ENCODE peak calls at places on chromosome 19, in five cellular contexts. G is K562, B is GM12878, J is HepG2, R is SK-N-SH. V is an unnamed sample.

GRCh38 chr19:6259312-6259861 is 20.4 kb downstream of the MLLT1 start:
- DNase-seq in G (no peak), B (no peak), J (no peak), R (no peak), V (peak; percentile 75)

GRCh38 chr19:55250262-55251036 is 8.4 kb downstream of the PPP6R1 start:
- DNase-seq in G (no peak), B (no peak), J (no peak), R (no peak), V (no peak)

GRCh38 chr19:31759359-31759758 is 410.1 kb upstream of the TSHZ3 start:
- DNase-seq in G (no peak), B (no peak), J (no peak), R (no peak), V (no peak)

GRCh38 chr19:646798-647565 is 7.3 kb downstream of the FGF22 start:
- DNase-seq in G (peak; percentile 7), B (no peak), J (no peak), R (no peak), V (no peak)

GRCh38 chr19:29576043-29576442 is 30.0 kb upstream of the POP4 start:
- DNase-seq in G (no peak), B (no peak), J (no peak), R (no peak), V (peak; percentile 10)

GRCh38 chr19:31419871-31420430 is 70.7 kb upstream of the TSHZ3 start:
- DNase-seq in G (no peak), B (no peak), J (no peak), R (no peak), V (no peak)

GRCh38 chr19:40596608-40597328 is 4.4 kb upstream of the LTBP4 start:
- DNase-seq in G (peak; percentile 94), B (no peak), J (peak; percentile 45), R (peak; percentile 76), V (peak; percentile 59)

GRCh38 chr19:37551123-37551993 is 43.2 kb downstream of the ZNF571 start:
- DNase-seq in G (peak; percentile 64), B (no peak), J (no peak), R (peak; percentile 95), V (peak; percentile 44)

GRCh38 chr19:45883881-45884681 is 1.9 kb downstream of the IRF2BP1 start:
- DNase-seq in G (no peak), B (no peak), J (no peak), R (peak; percentile 19), V (no peak)

GRCh38 chr19:17183271-17183757 is 31.8 kb upstream of the USE1 start:
- DNase-seq in G (no peak), B (no peak), J (no peak), R (no peak), V (no peak)

GRCh38 chr19:2064788-2065524 is 13.9 kb upstream of the MKNK2 start:
- DNase-seq in G (no peak), B (no peak), J (no peak), R (no peak), V (no peak)

GRCh38 chr19:48779636-48780035 is 24.3 kb downstream of the FGF21 start:
- DNase-seq in G (peak; percentile 56), B (no peak), J (no peak), R (no peak), V (no peak)

GRCh38 chr19:50532952-50533351 is 19.2 kb upstream of the ASPDH start:
- DNase-seq in G (no peak), B (no peak), J (no peak), R (no peak), V (no peak)

GRCh38 chr19:53795019-53795418 is 29.1 kb downstream of the NLRP12 start:
- DNase-seq in G (no peak), B (no peak), J (peak; percentile 39), R (no peak), V (no peak)

GRCh38 chr19:1295169-1296012 is 9.7 kb downstream of the EFNA2 start:
- DNase-seq in G (peak; percentile 99), B (no peak), J (no peak), R (peak; percentile 97), V (no peak)

GRCh38 chr19:47660435-47660832 is 51.5 kb downstream of the BICRA start:
- DNase-seq in G (no peak), B (no peak), J (peak; percentile 87), R (no peak), V (no peak)

GRCh38 chr19:48914181-48914580 is 14.1 kb downstream of the NUCB1 start:
- DNase-seq in G (no peak), B (no peak), J (no peak), R (no peak), V (no peak)

GRCh38 chr19:47272448-47273312 is 2.0 kb upstream of the INAFM1 start:
- DNase-seq in G (peak; percentile 59), B (no peak), J (no peak), R (no peak), V (no peak)

GRCh38 chr19:10283301-10283733 is 3.4 kb upstream of the ICAM4 start:
- DNase-seq in G (peak; percentile 12), B (no peak), J (no peak), R (no peak), V (no peak)

DNA sequence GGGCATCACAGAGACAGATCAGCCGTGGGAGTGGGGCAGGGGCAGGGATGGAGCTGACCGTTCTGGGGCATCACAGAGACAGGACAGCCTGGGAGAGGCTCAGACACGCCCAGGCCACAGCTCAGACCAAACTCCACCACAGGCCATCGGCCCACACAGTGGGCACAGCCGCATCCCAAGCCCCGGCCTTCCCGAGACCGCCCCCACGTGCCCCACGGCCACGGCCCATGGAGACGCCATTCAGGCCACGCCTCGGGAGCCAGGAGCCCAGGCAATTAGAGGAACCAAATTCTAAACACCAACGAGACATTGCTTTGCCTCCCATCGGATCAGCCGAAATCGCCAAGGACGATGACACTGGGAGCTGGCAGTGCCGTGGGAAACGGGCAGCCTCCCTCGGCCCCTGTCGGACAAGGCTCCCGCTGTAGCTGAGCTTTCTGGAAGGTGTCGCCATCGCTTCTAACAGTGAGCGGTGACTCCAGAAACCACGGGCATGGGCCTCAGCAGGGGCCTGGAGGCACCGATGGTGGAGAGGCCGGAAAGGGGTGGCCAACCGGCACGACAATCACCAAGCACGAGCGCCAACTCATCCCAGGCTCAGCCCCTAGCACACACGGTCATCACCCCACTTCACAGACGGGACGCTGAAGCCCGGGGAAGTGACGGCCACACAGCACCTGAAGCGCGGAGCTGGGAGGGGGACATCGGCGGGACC is 2.4 kb downstream of the PIP5K1C start:
- DNase-seq in G (no peak), B (no peak), J (no peak), R (no peak), V (no peak)
- H3K9ac ChIP-seq in G (peak overlapping the region; percentile 38), B (no peak overlapping the region), J (no peak overlapping the region), R (no peak overlapping the region), V (no peak overlapping the region)

GRCh38 chr19:4693471-4694121 is 23.5 kb upstream of the MYDGF start:
- DNase-seq in G (no peak), B (no peak), J (no peak), R (no peak), V (no peak)

GRCh38 chr19:4691383-4691782 is 21.2 kb upstream of the MYDGF start:
- DNase-seq in G (peak; percentile 51), B (no peak), J (no peak), R (no peak), V (no peak)

GRCh38 chr19:4693078-4693350 is 22.9 kb upstream of the MYDGF start:
- DNase-seq in G (no peak), B (no peak), J (no peak), R (no peak), V (no peak)

GRCh38 chr19:4694211-4694987 is 24.3 kb upstream of the MYDGF start:
- DNase-seq in G (peak; percentile 54), B (no peak), J (no peak), R (no peak), V (peak; percentile 94)

DNA sequence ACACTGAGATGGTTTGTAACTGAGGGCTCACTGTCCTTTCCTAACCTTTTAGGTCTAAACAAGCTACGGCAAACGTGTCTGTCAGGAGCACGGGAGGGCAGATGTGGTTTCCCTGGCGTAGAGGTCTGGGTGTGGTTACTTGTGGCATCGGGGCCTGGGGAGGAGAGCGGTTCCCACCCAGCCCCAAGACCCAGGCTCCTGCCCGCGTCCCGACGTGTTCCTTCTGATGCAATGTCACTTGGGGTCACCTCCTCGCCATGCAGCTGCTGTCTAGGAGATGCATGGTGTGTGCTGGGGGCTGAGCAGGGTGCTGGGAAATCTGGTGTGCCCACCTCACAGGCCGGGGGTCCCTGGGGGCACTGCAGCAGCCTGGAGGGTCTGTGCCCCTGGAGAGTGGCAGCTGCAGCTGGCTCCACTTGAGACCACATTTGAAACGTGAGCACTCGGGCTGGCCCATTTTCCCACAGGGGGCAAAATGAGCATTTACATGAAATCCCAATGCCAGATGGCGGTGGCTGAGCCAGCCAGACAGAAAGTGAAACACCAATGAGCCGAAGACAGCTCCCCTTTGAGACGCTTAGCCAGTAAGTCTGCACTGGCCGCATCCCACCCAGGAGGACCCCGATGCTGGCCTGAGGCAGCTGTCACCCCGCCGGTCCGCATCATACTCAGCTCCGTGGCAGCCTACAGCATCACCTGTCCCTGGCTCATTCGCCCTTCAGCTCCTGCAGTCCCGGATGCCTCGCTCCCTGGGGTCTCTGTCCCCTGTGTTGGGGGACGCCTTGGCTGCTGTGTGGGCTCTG is 22.3 kb upstream of the MYDGF start:
- DNase-seq in G (no peak), B (no peak), J (no peak), R (no peak), V (no peak)
- TF ChIP-seq SMC3 in G (no peak), B (no peak), J (no peak), R (no peak), V (no peak)

GRCh38 chr19:41784337-41785239 is 11.8 kb upstream of the CEACAM3 start:
- DNase-seq in G (no peak), B (no peak), J (no peak), R (no peak), V (no peak)
- H3K9ac ChIP-seq in G (no peak overlapping the region), B (no peak overlapping the region), J (no peak overlapping the region), R (no peak overlapping the region), V (no peak overlapping the region)

GRCh38 chr19:12785431-12786011 is 5.8 kb upstream of the JUNB start:
- DNase-seq in G (no peak), B (no peak), J (no peak), R (no peak), V (no peak)
- TF ChIP-seq SMC3 in G (no peak), B (no peak), J (no peak), R (no peak), V (no peak)

GRCh38 chr19:38690146-38690545 is 42.7 kb downstream of the ACTN4 start:
- DNase-seq in G (no peak), B (no peak), J (no peak), R (no peak), V (no peak)

GRCh38 chr19:38686530-38686888 is 39.1 kb downstream of the ACTN4 start:
- DNase-seq in G (no peak), B (peak; percentile 53), J (no peak), R (no peak), V (no peak)

GRCh38 chr19:38685666-38686529 is 38.4 kb downstream of the ACTN4 start:
- DNase-seq in G (no peak), B (no peak), J (peak; percentile 65), R (peak; percentile 56), V (peak; percentile 73)

GRCh38 chr19:38684862-38685665 is 37.6 kb downstream of the ACTN4 start:
- DNase-seq in G (no peak), B (no peak), J (no peak), R (no peak), V (no peak)

GRCh38 chr19:38687837-38688378 is 40.5 kb downstream of the ACTN4 start:
- DNase-seq in G (no peak), B (no peak), J (no peak), R (no peak), V (no peak)
- H3K9ac ChIP-seq in G (no peak overlapping the region), B (no peak overlapping the region), J (no peak overlapping the region), R (no peak overlapping the region), V (no peak overlapping the region)